ENCODE peak calls at places on chromosome 22, in four cellular contexts. V, U, H and O are unnamed samples.

GRCh38 chr22:44737414-44738346 is 14.7 kb upstream of the ARHGAP8 start:
- DNase-seq in U (no peak), H (no peak), V (no peak), O (no peak)

GRCh38 chr22:43823353-43823908 is 11.3 kb upstream of the EFCAB6 start:
- DNase-seq in V (no peak), U (no peak), H (no peak), O (no peak)

GRCh38 chr22:30865656-30866055 is 102.9 kb downstream of the MORC2 start:
- DNase-seq in H (no peak), U (no peak), V (no peak), O (no peak)

GRCh38 chr22:26174280-26174679 is 5.0 kb downstream of the SEZ6L start:
- DNase-seq in V (no peak), U (no peak), H (no peak), O (no peak)

GRCh38 chr22:28952857-28953256 is 69.5 kb downstream of the ZNRF3 start:
- DNase-seq in H (no peak), V (no peak), U (peak), O (no peak)

GRCh38 chr22:30832407-30832987 is 136.1 kb downstream of the MORC2 start:
- DNase-seq in U (no peak), H (no peak), V (no peak), O (no peak)

GRCh38 chr22:17257091-17257490 is 37.9 kb upstream of the ADA2 start:
- DNase-seq in U (no peak), V (no peak), H (no peak), O (no peak)

GRCh38 chr22:19179472-19180048 is 1.0 kb upstream of the SLC25A1 start:
- DNase-seq in H (peak), U (peak), V (peak), O (peak)

GRCh38 chr22:33865248-33865647 is 55.0 kb downstream of the LARGE1 start:
- DNase-seq in H (no peak), U (no peak), V (no peak), O (no peak)

GRCh38 chr22:47029244-47030001 is 267.0 kb downstream of the TBC1D22A start:
- DNase-seq in H (no peak), V (peak), U (no peak), O (no peak)

GRCh38 chr22:35555351-35555915 is 14.8 kb downstream of the RASD2 start:
- DNase-seq in U (no peak), V (no peak), H (no peak), O (no peak)

GRCh38 chr22:44543781-44544181 is 45.7 kb upstream of the RTL6 start:
- DNase-seq in V (no peak), U (peak), H (no peak), O (no peak)

GRCh38 chr22:21657361-21658118 is 8.3 kb upstream of the PPIL2 start:
- DNase-seq in H (peak), U (no peak), V (peak), O (peak)

GRCh38 chr22:17106785-17107546 is 14.2 kb downstream of the TMEM121B start:
- DNase-seq in H (no peak), U (no peak), V (no peak), O (no peak)